ENCODE peak calls at places on chromosomes 4 and X, in four cellular contexts. One of them, this sample, is unnamed.

GRCh38 chr4:145043306-145043705 is 54.7 kb downstream of the ANAPC10 start:
- DNase-seq in GM12878: no peak
- DNase-seq in HepG2: no peak
- DNase-seq in K562: no peak
- DNase-seq in this sample: no peak

GRCh38 chrX:71634366-71634765 is 16.1 kb upstream of the CXCR3 start:
- DNase-seq in GM12878: no peak
- DNase-seq in HepG2: no peak
- DNase-seq in K562: no peak
- DNase-seq in this sample: no peak

GRCh38 chrX:7159132-7159861 is 11.3 kb upstream of the PUDP start:
- DNase-seq in GM12878: no peak
- DNase-seq in HepG2: no peak
- DNase-seq in K562: no peak
- DNase-seq in this sample: no peak

GRCh38 chr4:16079046-16079445 is 4.8 kb downstream of the PROM1 start:
- DNase-seq in GM12878: peak
- DNase-seq in HepG2: no peak
- DNase-seq in K562: no peak
- DNase-seq in this sample: no peak

GRCh38 chr4:165207431-165208321 is at the start of gene KLHL2:
- DNase-seq in GM12878: no peak
- DNase-seq in HepG2: peak
- DNase-seq in K562: peak
- DNase-seq in this sample: peak

GRCh38 chr4:15653864-15654391 is 1.2 kb downstream of the FBXL5 start:
- DNase-seq in GM12878: no peak
- DNase-seq in HepG2: peak
- DNase-seq in K562: peak
- DNase-seq in this sample: no peak

GRCh38 chrX:64093761-64094160 is 111.7 kb downstream of the AMER1 start:
- DNase-seq in GM12878: no peak
- DNase-seq in HepG2: no peak
- DNase-seq in K562: no peak
- DNase-seq in this sample: no peak

GRCh38 chrX:111823068-111823467 is 52.9 kb upstream of the TRPC5OS start:
- DNase-seq in GM12878: no peak
- DNase-seq in HepG2: no peak
- DNase-seq in K562: peak
- DNase-seq in this sample: peak

GRCh38 chr4:6606465-6607235 is 31.7 kb downstream of the MAN2B2 start:
- DNase-seq in GM12878: no peak
- DNase-seq in HepG2: no peak
- DNase-seq in K562: no peak
- DNase-seq in this sample: no peak

DNA sequence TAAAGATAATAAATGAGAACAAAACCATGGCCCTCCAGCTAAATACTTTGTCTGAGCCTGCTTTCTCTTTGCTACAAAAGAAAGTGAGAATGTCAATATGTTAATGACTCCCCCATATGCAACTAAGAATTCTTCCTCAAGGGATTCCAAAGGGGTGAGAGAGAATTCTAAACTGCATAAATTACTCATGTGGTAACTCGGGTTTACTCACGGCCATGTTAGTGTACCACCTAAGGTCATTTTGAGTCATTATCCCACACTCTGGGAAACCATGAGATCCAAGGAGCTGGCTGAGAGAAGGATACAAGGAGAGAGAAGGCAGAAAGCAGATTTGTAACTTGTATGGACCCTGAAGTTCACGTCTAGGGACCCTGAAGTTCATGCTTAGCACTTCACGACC is 190.3 kb downstream of the DHX15 start:
- DNase-seq in GM12878: no peak
- DNase-seq in HepG2: no peak
- DNase-seq in K562: no peak
- DNase-seq in this sample: no peak
- TF ChIP-seq TARDBP in GM12878: no peak
- TF ChIP-seq TARDBP in HepG2: no peak
- TF ChIP-seq TARDBP in K562: no peak
- TF ChIP-seq TARDBP in this sample: no peak

GRCh38 chrX:39504850-39505259 is 592.9 kb downstream of the BCOR start:
- DNase-seq in GM12878: no peak
- DNase-seq in HepG2: no peak
- DNase-seq in K562: no peak
- DNase-seq in this sample: no peak

GRCh38 chrX:39501822-39502221 is 595.9 kb downstream of the BCOR start:
- DNase-seq in GM12878: no peak
- DNase-seq in HepG2: no peak
- DNase-seq in K562: no peak
- DNase-seq in this sample: no peak

GRCh38 chrX:39504227-39504626 is 593.5 kb downstream of the BCOR start:
- DNase-seq in GM12878: no peak
- DNase-seq in HepG2: no peak
- DNase-seq in K562: no peak
- DNase-seq in this sample: no peak

GRCh38 chrX:39497717-39498265 is 600.0 kb downstream of the BCOR start:
- DNase-seq in GM12878: no peak
- DNase-seq in HepG2: no peak
- DNase-seq in K562: no peak
- DNase-seq in this sample: no peak

GRCh38 chrX:39499996-39500395 is 597.8 kb downstream of the BCOR start:
- DNase-seq in GM12878: no peak
- DNase-seq in HepG2: no peak
- DNase-seq in K562: no peak
- DNase-seq in this sample: no peak
- TF ChIP-seq SP1 in GM12878: no peak
- TF ChIP-seq SP1 in HepG2: no peak
- TF ChIP-seq SP1 in K562: no peak
- TF ChIP-seq SP1 in this sample: no peak

GRCh38 chr4:156638332-156638731 is 333.3 kb downstream of the PDGFC start:
- DNase-seq in GM12878: no peak
- DNase-seq in HepG2: no peak
- DNase-seq in K562: no peak
- DNase-seq in this sample: no peak
- TF ChIP-seq TARDBP in GM12878: no peak
- TF ChIP-seq TARDBP in HepG2: no peak
- TF ChIP-seq TARDBP in K562: no peak
- TF ChIP-seq TARDBP in this sample: no peak

DNA sequence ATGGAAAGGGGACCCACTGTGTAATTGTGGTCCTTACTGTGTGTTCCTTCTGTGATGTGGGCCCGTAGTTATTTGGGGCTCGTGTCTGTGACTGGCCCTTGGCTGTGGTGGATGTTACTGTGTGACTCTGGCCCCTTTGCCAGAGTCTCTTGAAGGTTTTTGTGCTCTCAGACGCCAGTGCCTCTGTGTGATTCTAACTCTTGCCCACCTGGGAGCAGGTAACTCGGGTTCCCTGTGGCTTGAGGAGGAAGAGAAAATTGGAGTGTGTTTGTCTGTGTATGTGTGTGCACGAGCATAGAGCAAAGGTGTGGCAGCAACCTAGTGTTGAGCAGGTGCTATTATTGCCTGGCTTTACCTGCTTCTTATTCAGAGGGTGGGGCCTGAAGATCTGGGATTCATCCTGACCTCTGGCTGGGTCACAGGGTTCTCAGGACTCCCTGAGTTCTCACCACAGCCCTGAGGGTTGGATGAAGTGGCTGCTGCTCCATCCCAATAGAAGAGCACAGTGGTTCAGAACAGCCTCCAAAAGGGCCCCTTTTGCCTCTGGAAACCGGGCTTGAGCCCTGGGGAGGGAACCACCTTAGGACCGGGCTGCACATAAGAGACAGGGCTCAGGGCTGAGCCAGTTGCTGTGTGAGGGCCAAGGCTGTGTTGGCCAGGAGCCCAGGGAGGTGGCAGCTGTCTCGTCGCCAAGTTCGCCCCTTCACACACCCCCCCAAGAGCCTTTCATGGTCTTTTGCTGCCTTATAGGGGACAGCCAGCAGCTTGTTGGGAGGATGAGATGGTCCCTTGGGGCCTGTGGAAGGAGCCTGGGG is 1.3 kb downstream of the RBM10 start:
- DNase-seq in GM12878: no peak
- DNase-seq in HepG2: no peak
- DNase-seq in K562: no peak
- DNase-seq in this sample: no peak
- TF ChIP-seq SP1 in GM12878: no peak
- TF ChIP-seq SP1 in HepG2: no peak
- TF ChIP-seq SP1 in K562: no peak
- TF ChIP-seq SP1 in this sample: no peak

DNA sequence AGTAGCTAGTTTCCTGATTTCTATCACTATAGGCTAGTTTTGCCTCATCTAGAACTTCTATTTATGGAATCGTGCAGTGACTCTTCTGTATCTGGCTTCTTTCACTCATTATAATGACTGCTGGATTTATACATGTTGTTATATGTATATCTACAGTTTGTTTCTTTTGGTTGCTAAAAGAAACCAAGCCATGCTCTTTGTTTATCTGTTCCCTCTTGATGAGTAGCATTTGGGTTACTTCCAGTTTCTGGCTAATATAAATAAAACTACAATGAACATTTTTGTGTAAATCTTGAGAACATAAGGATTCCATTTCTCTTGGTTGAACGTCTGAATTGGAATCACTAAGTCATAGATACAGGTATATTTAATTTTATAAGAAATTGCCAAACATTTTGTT is 73.9 kb downstream of the ARHGAP24 start:
- DNase-seq in GM12878: no peak
- DNase-seq in HepG2: no peak
- DNase-seq in K562: no peak
- DNase-seq in this sample: no peak
- TF ChIP-seq TARDBP in GM12878: no peak
- TF ChIP-seq TARDBP in HepG2: no peak
- TF ChIP-seq TARDBP in K562: no peak
- TF ChIP-seq TARDBP in this sample: no peak

GRCh38 chrX:54995621-54996020 is 1.6 kb upstream of the PFKFB1 start:
- DNase-seq in GM12878: no peak
- DNase-seq in HepG2: no peak
- DNase-seq in K562: no peak
- DNase-seq in this sample: no peak

GRCh38 chrX:54992911-54993622 is 921 bp downstream of the PFKFB1 start:
- DNase-seq in GM12878: no peak
- DNase-seq in HepG2: no peak
- DNase-seq in K562: peak
- DNase-seq in this sample: no peak

GRCh38 chrX:54994099-54994498 is at the start of gene PFKFB1:
- DNase-seq in GM12878: no peak
- DNase-seq in HepG2: peak
- DNase-seq in K562: no peak
- DNase-seq in this sample: no peak

GRCh38 chrX:54999717-55000598 is at the start of gene APEX2:
- DNase-seq in GM12878: peak
- DNase-seq in HepG2: peak
- DNase-seq in K562: peak
- DNase-seq in this sample: peak

DNA sequence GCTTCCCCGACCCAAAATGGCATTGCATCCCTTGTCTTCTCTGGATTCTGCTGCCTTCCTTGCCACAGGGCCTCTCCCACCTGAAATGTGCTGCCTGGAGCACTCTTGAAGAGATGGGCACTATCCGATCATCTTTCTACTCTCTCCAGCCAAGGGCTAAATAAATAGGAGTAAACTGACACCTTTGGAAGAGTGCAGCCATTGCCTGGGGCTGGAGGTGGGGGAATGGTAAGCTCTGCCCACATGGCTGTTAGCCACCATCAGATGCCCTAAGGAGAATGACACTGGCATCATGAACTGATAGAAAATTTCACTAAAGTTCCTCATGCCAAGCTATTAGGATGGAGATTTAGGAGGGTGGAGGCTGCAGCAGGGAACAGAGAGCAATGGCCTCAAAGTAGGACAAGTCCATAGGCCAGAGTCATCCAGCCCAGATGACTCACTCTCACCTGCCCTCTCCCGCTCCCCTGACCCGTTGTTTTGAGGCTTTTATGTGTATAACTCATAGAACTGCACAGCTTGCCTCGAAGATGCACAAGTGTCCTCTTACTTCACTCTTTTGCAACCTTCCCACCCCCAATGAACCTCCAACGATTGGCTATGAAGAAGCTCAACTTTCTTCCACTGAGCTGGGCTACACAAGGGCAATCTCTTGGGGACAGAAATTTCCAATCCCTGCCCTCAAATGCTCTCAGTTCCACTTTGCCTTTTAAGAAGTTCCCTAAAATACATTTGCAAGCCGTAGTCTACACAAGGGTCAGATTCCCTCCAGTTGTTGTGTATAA is 872 bp upstream of the PFKFB1 start:
- DNase-seq in GM12878: no peak
- DNase-seq in HepG2: no peak
- DNase-seq in K562: no peak
- DNase-seq in this sample: no peak
- TF ChIP-seq SP1 in GM12878: no peak
- TF ChIP-seq SP1 in HepG2: no peak
- TF ChIP-seq SP1 in K562: no peak
- TF ChIP-seq SP1 in this sample: no peak

DNA sequence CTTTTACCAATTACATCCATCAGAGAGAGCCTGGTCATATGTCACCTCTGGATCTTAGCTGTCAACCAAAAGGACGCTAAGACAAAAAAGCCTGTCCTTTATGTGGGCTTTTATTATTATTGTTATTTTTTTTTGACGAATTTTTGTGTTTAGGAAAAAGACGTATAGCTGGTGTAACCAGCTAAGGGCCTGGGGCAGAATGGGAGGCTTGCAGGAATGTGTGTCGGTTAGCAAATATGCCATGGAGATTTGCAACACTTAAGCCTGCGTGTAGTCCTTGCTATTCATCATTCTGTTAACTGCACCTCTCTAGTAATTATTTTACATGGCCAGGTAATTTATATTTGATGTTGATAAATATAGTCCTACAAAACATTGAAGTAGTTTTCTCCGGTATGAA is 93.5 kb downstream of the TACR3 start:
- DNase-seq in GM12878: no peak
- DNase-seq in HepG2: no peak
- DNase-seq in K562: no peak
- DNase-seq in this sample: no peak
- TF ChIP-seq TARDBP in GM12878: no peak
- TF ChIP-seq TARDBP in HepG2: no peak
- TF ChIP-seq TARDBP in K562: no peak
- TF ChIP-seq TARDBP in this sample: no peak

GRCh38 chr4:99300934-99301333 is 10.1 kb upstream of the ADH1A start:
- DNase-seq in GM12878: no peak
- DNase-seq in HepG2: peak
- DNase-seq in K562: peak
- DNase-seq in this sample: no peak
- TF ChIP-seq SP1 in GM12878: no peak
- TF ChIP-seq SP1 in HepG2: no peak
- TF ChIP-seq SP1 in K562: no peak
- TF ChIP-seq SP1 in this sample: no peak

GRCh38 chr4:122584517-122584916 is 36.3 kb downstream of the IL21 start:
- DNase-seq in GM12878: no peak
- DNase-seq in HepG2: no peak
- DNase-seq in K562: no peak
- DNase-seq in this sample: no peak
- TF ChIP-seq TARDBP in GM12878: no peak
- TF ChIP-seq TARDBP in HepG2: no peak
- TF ChIP-seq TARDBP in K562: no peak
- TF ChIP-seq TARDBP in this sample: no peak

DNA sequence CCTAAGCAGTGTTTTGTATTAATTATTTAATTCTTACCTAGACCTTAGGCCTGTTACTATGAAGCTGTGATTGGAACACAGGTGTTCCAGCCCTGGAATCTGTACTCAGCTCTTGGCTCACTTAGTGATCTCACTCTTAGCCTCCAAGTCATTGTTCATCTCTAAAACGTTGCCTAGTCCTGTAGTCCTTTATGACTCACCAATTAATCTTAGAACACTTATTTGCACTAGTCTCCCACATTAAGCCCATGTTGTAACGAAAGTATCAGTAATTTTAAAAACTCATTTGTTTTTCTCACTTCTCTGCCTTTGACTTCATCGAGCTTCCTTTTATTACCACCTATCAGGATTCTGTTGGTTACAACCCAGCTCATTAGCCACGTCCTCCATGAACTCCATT is 1224.7 kb upstream of the TENM3 start:
- DNase-seq in GM12878: no peak
- DNase-seq in HepG2: no peak
- DNase-seq in K562: no peak
- DNase-seq in this sample: no peak
- TF ChIP-seq SP1 in GM12878: no peak
- TF ChIP-seq SP1 in HepG2: no peak
- TF ChIP-seq SP1 in K562: no peak
- TF ChIP-seq SP1 in this sample: no peak

This sample was measured in HEK293T.